ENCODE peak calls at places on chromosomes 2 and 18, in ten cellular contexts. R, H, B, L, G, F, P, O, I and V are unnamed samples.

GRCh38 chr2:159209341-159210306 is 76.9 kb downstream of the WDSUB1 start:
- DNase-seq in R (no peak), H (peak), B (no peak), L (no peak), G (peak), F (no peak), P (no peak), O (no peak), I (no peak), V (no peak)

GRCh38 chr2:229392214-229392613 is 121.1 kb upstream of the PID1 start:
- DNase-seq in R (no peak), H (no peak), B (no peak), L (peak), G (no peak), F (no peak), P (no peak), O (no peak), I (no peak), V (no peak)

GRCh38 chr2:240157147-240157470 is 16.7 kb upstream of the OTOS start:
- DNase-seq in R (no peak), H (no peak), B (no peak), L (no peak), G (no peak), F (no peak), P (no peak), O (no peak), I (no peak), V (no peak)

GRCh38 chr18:6543330-6543908 is 128.7 kb upstream of the L3MBTL4 start:
- DNase-seq in R (peak), H (no peak), B (peak), L (peak), G (no peak), F (no peak), P (no peak), O (peak), I (no peak), V (no peak)

GRCh38 chr18:42412896-42413295 is 457.9 kb downstream of the PIK3C3 start:
- DNase-seq in R (peak), H (no peak), B (no peak), L (no peak), G (no peak), F (no peak), P (no peak), O (no peak), I (no peak), V (no peak)

GRCh38 chr2:8303322-8303832 is 378.5 kb upstream of the ID2 start:
- DNase-seq in R (no peak), H (peak), B (no peak), L (no peak), G (peak), F (no peak), P (peak), O (peak), I (peak), V (peak)

GRCh38 chr2:172431428-172431827 is 4.0 kb downstream of the ITGA6 start:
- DNase-seq in R (no peak), H (peak), B (no peak), L (no peak), G (no peak), F (no peak), P (no peak), O (no peak), I (peak), V (no peak)

GRCh38 chr2:24307961-24308360 is 52.4 kb downstream of the ITSN2 start:
- DNase-seq in R (no peak), H (no peak), B (no peak), L (no peak), G (no peak), F (no peak), P (no peak), O (no peak), I (no peak), V (no peak)

GRCh38 chr2:221529943-221530652 is 42.0 kb downstream of the EPHA4 start:
- DNase-seq in R (peak), H (no peak), B (peak), L (peak), G (no peak), F (no peak), P (no peak), O (no peak), I (no peak), V (no peak)

GRCh38 chr2:102975996-102976636 is 214.3 kb downstream of the TMEM182 start:
- DNase-seq in R (peak), H (peak), B (peak), L (no peak), G (no peak), F (peak), P (no peak), O (no peak), I (peak), V (no peak)

GRCh38 chr2:7744827-7745226 is 827.6 kb downstream of the RNF144A start:
- DNase-seq in R (no peak), H (no peak), B (no peak), L (no peak), G (peak), F (no peak), P (no peak), O (no peak), I (no peak), V (no peak)

GRCh38 chr18:24514439-24514838 is 54.0 kb downstream of the HRH4 start:
- DNase-seq in R (peak), H (no peak), B (no peak), L (peak), G (no peak), F (peak), P (no peak), O (peak), I (no peak), V (no peak)

GRCh38 chr2:188580738-188581137 is 289.1 kb downstream of the GULP1 start:
- DNase-seq in R (no peak), H (no peak), B (no peak), L (no peak), G (no peak), F (no peak), P (no peak), O (no peak), I (no peak), V (no peak)

GRCh38 chr2:171248205-171248662 is 87.5 kb upstream of the TLK1 start:
- DNase-seq in R (no peak), H (no peak), B (no peak), L (no peak), G (peak), F (no peak), P (peak), O (no peak), I (no peak), V (no peak)

GRCh38 chr2:207831569-207832248 is 62.0 kb upstream of the FZD5 start:
- DNase-seq in R (no peak), H (no peak), B (no peak), L (no peak), G (no peak), F (no peak), P (no peak), O (no peak), I (no peak), V (peak)

GRCh38 chr18:54187372-54187771 is 37.1 kb downstream of the MBD2 start:
- DNase-seq in R (no peak), H (no peak), B (no peak), L (no peak), G (no peak), F (no peak), P (no peak), O (no peak), I (no peak), V (no peak)

GRCh38 chr18:50659091-50660003 is 99.5 kb downstream of the MAPK4 start:
- DNase-seq in R (peak), H (no peak), B (no peak), L (peak), G (no peak), F (peak), P (no peak), O (no peak), I (no peak), V (no peak)

GRCh38 chr2:175931751-175932295 is 70.2 kb downstream of the LNPK start:
- DNase-seq in R (no peak), H (no peak), B (no peak), L (peak), G (no peak), F (no peak), P (no peak), O (no peak), I (no peak), V (no peak)

GRCh38 chr18:67794512-67794911 is 278.0 kb upstream of the DSEL start:
- DNase-seq in R (no peak), H (no peak), B (no peak), L (peak), G (no peak), F (no peak), P (no peak), O (no peak), I (no peak), V (no peak)

GRCh38 chr2:6352247-6352646 is 513.5 kb downstream of the CMPK2 start:
- DNase-seq in R (no peak), H (no peak), B (no peak), L (no peak), G (no peak), F (no peak), P (no peak), O (peak), I (no peak), V (no peak)

GRCh38 chr18:23951206-23951605 is 63.3 kb upstream of the TTC39C start:
- DNase-seq in R (no peak), H (no peak), B (no peak), L (no peak), G (no peak), F (no peak), P (no peak), O (no peak), I (no peak), V (no peak)

GRCh38 chr2:149488719-149489440 is 98.7 kb downstream of the MMADHC start:
- DNase-seq in R (no peak), H (peak), B (no peak), L (no peak), G (no peak), F (no peak), P (no peak), O (no peak), I (no peak), V (no peak)

GRCh38 chr2:166304656-166305055 is 71.1 kb downstream of the SCN9A start:
- DNase-seq in R (no peak), H (no peak), B (no peak), L (no peak), G (no peak), F (no peak), P (no peak), O (no peak), I (no peak), V (no peak)

GRCh38 chr2:201923991-201924390 is 109.7 kb upstream of the FZD7 start:
- DNase-seq in R (no peak), H (no peak), B (no peak), L (no peak), G (no peak), F (no peak), P (no peak), O (no peak), I (no peak), V (no peak)

GRCh38 chr2:241848761-241849615 is 9.7 kb downstream of the PDCD1 start:
- DNase-seq in R (no peak), H (peak), B (no peak), L (no peak), G (no peak), F (no peak), P (no peak), O (no peak), I (no peak), V (no peak)

GRCh38 chr2:218648473-218649100 is 10.8 kb downstream of the ZNF142 start:
- DNase-seq in R (peak), H (peak), B (peak), L (peak), G (peak), F (peak), P (peak), O (peak), I (peak), V (peak)

GRCh38 chr2:237691908-237692600 is 64.7 kb downstream of the LRRFIP1 start:
- DNase-seq in R (peak), H (peak), B (peak), L (peak), G (peak), F (peak), P (peak), O (peak), I (peak), V (peak)

GRCh38 chr2:27040282-27040681 is 7.5 kb downstream of the TMEM214 start:
- DNase-seq in R (no peak), H (no peak), B (no peak), L (no peak), G (no peak), F (no peak), P (no peak), O (no peak), I (no peak), V (no peak)

GRCh38 chr2:240143801-240144648 is 3.6 kb upstream of the OTOS start:
- DNase-seq in R (peak), H (peak), B (no peak), L (peak), G (peak), F (peak), P (peak), O (peak), I (peak), V (peak)